ENCODE peak calls at places on chromosomes 7 and 10, in nine cellular contexts. O is ovary; H is left lung; Q is choroid plexus epithelial cell; I is astrocyte of the spinal cord; E is fibroblast of lung; U is AG10803; J is activated CD8-positive, alpha-beta T cell treated with anti-CD3 and anti-CD28 coated beads for 36 hours; Z is foreskin fibroblast. T is an unnamed sample.

GRCh38 chr10:130427216-130427722 is 291.1 kb downstream of the GLRX3 start:
- DNase-seq in O (no peak), H (no peak), Q (no peak), I (no peak), E (no peak), U (no peak), J (no peak), Z (no peak), T (no peak)

GRCh38 chr7:131424219-131424822 is 96.6 kb downstream of the MKLN1 start:
- DNase-seq in O (no peak), H (no peak), Q (peak), I (peak), E (peak), U (peak), J (peak), Z (peak), T (peak)

GRCh38 chr10:47288916-47289495 is 11.0 kb upstream of the GDF10 start:
- DNase-seq in O (no peak), H (no peak), Q (no peak), I (no peak), E (no peak), U (no peak), J (no peak), Z (no peak), T (no peak)

GRCh38 chr10:69439350-69439739 is 11.9 kb upstream of the TSPAN15 start:
- DNase-seq in O (no peak), H (peak), Q (no peak), I (no peak), E (no peak), U (peak), J (no peak), Z (peak), T (peak)

GRCh38 chr7:138663741-138664710 is 37.1 kb downstream of the SVOPL start:
- DNase-seq in O (peak), H (no peak), Q (peak), I (peak), E (peak), U (no peak), J (peak), Z (peak), T (no peak)

GRCh38 chr10:109902992-109903947 is 20.0 kb downstream of the XPNPEP1 start:
- DNase-seq in O (no peak), H (no peak), Q (peak), I (no peak), E (peak), U (peak), J (peak), Z (peak), T (no peak)

GRCh38 chr7:146772581-146772980 is 656.0 kb downstream of the CNTNAP2 start:
- DNase-seq in O (no peak), H (no peak), Q (peak), I (no peak), E (no peak), U (no peak), J (no peak), Z (no peak), T (no peak)

GRCh38 chr7:13603661-13604060 is 385.8 kb downstream of the ETV1 start:
- DNase-seq in O (no peak), H (no peak), Q (no peak), I (peak), E (no peak), U (no peak), J (no peak), Z (no peak), T (no peak)

GRCh38 chr7:147197006-147197405 is 1080.4 kb downstream of the CNTNAP2 start:
- DNase-seq in O (no peak), H (no peak), Q (peak), I (no peak), E (peak), U (peak), J (no peak), Z (no peak), T (peak)

GRCh38 chr10:126376956-126377355 is 11.3 kb downstream of the ADAM12 start:
- DNase-seq in O (no peak), H (no peak), Q (peak), I (peak), E (peak), U (peak), J (no peak), Z (peak), T (peak)

GRCh38 chr7:151505836-151506468 is 13.7 kb downstream of the RHEB start:
- DNase-seq in O (no peak), H (no peak), Q (no peak), I (no peak), E (no peak), U (no peak), J (no peak), Z (no peak), T (no peak)

GRCh38 chr10:122852261-122852660 is 6.6 kb upstream of the CUZD1 start:
- DNase-seq in O (no peak), H (no peak), Q (peak), I (peak), E (no peak), U (peak), J (no peak), Z (no peak), T (peak)

GRCh38 chr10:24240001-24240751 is 31.2 kb downstream of the KIAA1217 start:
- DNase-seq in O (no peak), H (no peak), Q (no peak), I (no peak), E (no peak), U (peak), J (no peak), Z (no peak), T (peak)

GRCh38 chr7:112143567-112143966 is 62.6 kb downstream of the DOCK4 start:
- DNase-seq in O (no peak), H (no peak), Q (peak), I (peak), E (peak), U (peak), J (no peak), Z (peak), T (no peak)

GRCh38 chr10:100506596-100507356 is 12.9 kb downstream of the SEC31B start:
- DNase-seq in O (no peak), H (no peak), Q (no peak), I (peak), E (no peak), U (peak), J (peak), Z (peak), T (no peak)

GRCh38 chr7:143479055-143479766 is 1.5 kb downstream of the TAS2R41 start:
- DNase-seq in O (no peak), H (no peak), Q (no peak), I (no peak), E (no peak), U (peak), J (no peak), Z (peak), T (no peak)

GRCh38 chr10:29083096-29083495 is 205.8 kb upstream of the LYZL1 start:
- DNase-seq in O (no peak), H (no peak), Q (no peak), I (peak), E (no peak), U (no peak), J (no peak), Z (no peak), T (no peak)
- TF ChIP-seq CTCF in O (no peak), H (no peak), Q (no peak), I (no peak), E (no peak), U (no peak), J (no peak), Z (no peak), T (no peak)

DNA sequence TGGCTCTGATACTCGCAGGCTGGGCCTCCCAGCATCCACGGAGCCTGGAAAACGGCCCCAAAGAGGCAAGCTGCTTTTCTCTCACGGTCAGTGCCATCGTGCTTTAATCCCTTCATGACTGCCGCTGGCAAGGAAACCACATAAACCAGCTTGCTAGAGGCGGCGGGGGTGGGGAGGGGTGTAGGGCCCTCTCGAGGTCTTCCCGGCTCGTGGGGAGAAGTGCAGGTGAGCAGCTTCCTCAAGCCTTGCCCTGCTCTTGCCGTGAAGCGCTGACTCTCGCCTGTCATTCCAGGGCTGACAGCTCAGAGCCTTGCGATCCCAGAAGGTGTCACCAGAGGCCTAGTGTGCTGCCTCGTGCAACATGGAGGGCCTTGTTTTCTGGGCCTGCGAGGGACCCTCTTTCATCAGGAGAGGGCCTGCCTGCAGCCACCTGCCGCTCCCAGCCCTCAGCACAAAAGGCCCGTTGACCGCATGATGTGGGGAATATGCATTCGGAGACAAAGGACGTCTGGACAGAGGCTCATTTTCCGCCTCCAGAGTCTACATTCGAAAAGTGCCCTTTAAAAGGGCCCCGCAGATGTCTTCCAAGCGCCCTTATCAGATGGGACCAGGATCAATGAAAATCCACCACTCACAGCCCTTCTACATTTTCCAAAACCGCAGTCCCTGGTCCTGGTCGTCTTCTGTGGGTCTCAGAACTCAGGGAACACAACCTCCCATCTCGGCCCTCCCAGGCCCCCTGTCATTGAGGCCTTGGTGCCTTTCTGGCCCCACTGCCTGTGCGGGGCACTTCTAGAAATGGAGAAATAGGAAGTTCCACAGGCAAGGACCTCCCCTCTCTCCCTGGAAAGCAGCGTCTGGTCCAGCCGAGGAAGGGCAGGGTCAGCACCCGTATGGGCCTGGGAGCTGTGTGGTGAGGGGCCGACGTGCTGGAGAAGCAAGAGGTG is 58.7 kb downstream of the ZRANB1 start:
- DNase-seq in O (peak), H (peak), Q (peak), I (peak), E (peak), U (no peak), J (no peak), Z (no peak), T (no peak)
- TF ChIP-seq CTCF in O (peak), H (no peak), Q (no peak), I (peak), E (no peak), U (peak), J (no peak), Z (peak), T (no peak)

GRCh38 chr10:125370578-125370977 is 210.2 kb upstream of the CTBP2 start:
- DNase-seq in O (no peak), H (no peak), Q (no peak), I (no peak), E (no peak), U (no peak), J (no peak), Z (no peak), T (no peak)
- TF ChIP-seq CTCF in O (no peak), H (no peak), Q (no peak), I (peak), E (no peak), U (no peak), J (no peak), Z (no peak), T (no peak)

GRCh38 chr10:92690211-92691041 is 671 bp downstream of the HHEX start:
- DNase-seq in O (no peak), H (peak), Q (peak), I (peak), E (peak), U (no peak), J (peak), Z (peak), T (no peak)

GRCh38 chr10:92691042-92691590 is 1.4 kb downstream of the HHEX start:
- DNase-seq in O (no peak), H (peak), Q (no peak), I (no peak), E (no peak), U (no peak), J (peak), Z (no peak), T (no peak)

GRCh38 chr10:92688573-92688926 is 1.2 kb upstream of the HHEX start:
- DNase-seq in O (no peak), H (no peak), Q (no peak), I (no peak), E (no peak), U (no peak), J (no peak), Z (no peak), T (no peak)

GRCh38 chr10:92689663-92690210 is at the start of gene HHEX:
- DNase-seq in O (no peak), H (peak), Q (peak), I (peak), E (peak), U (peak), J (peak), Z (peak), T (peak)

DNA sequence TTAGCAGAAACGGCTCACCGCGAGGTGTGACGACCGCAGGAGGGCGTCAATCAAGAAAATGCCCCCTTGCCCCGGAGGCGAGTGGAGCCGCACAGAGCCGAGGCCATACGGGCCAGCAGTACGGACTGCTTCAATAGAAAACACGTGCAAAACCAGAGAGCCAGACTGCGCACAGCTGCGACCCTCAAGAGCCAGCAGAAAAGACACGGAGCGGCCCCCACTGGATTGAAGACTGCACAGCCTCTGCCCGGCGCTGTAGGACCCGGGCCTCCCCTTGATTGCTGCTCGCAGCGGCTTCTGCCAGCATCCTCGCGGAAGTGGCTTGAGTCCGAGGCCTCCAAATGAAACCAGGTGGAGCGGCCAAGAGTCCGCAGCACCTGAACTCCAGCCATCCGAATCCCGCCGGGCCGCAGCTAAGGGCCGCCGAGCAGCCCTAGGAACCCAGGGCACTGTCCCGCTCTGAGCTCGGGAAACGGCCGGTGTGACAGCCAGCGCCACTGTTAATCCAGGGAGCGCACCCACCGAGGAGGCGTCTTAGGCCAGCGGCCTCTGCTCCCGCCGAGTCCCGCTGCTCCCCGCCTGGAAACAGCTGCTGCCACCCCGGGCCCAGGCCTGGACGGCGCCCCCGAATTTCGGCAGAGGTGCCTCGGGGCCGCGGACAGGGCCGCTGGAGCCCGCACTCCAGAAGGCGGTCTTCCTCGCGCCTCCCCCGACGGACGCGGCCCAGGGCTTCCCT is 660 bp upstream of the HHEX start:
- DNase-seq in O (peak), H (peak), Q (peak), I (peak), E (peak), U (no peak), J (peak), Z (no peak), T (no peak)
- TF ChIP-seq CTCF in O (no peak), H (no peak), Q (peak), I (peak), E (no peak), U (no peak), J (no peak), Z (peak), T (no peak)

DNA sequence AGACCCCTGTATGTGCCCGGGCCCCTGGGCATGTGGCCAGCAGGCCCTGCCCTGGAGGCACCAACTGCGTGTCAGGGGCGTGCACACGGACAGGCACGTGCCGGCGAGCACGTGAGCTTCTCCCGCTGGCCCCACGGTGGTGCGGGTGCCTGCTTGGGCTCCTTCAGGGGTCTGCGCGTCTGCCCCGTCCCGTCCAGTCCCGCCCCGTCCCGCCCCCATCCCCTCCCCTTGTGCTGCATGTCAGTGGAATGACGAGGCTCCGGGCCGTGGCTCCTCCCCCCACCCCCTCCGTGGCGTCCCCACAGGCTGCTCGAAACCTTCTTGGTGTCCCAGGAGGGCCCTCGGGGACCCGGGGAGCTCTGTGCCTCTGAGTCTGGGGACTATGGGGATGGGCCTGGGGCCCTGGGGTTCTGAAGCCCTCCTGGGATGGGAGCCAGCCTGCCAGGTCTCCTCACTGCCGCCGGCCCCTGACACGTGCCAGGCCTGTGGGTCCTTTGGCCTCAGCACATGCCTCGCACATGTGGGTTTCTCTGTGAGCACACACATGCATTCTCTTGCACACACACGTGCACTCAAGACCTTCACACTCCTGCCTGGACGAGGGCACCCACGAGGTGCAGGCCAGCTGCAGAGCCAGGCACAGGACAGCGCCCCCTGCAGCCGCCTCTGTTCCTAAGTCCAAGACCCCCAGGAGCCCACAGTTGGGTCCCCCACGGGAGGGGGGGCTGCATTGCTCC is 27.5 kb upstream of the AMZ1 start:
- DNase-seq in O (no peak), H (no peak), Q (no peak), I (no peak), E (no peak), U (no peak), J (peak), Z (no peak), T (no peak)
- TF ChIP-seq CTCF in O (no peak), H (no peak), Q (peak), I (peak), E (peak), U (peak), J (peak), Z (peak), T (peak)

GRCh38 chr7:129748710-129749109 is 137.2 kb downstream of the NRF1 start:
- DNase-seq in O (no peak), H (no peak), Q (peak), I (no peak), E (peak), U (peak), J (no peak), Z (peak), T (peak)

GRCh38 chr7:129750091-129750870 is 138.8 kb downstream of the NRF1 start:
- DNase-seq in O (no peak), H (no peak), Q (no peak), I (no peak), E (no peak), U (no peak), J (no peak), Z (no peak), T (no peak)

GRCh38 chr7:129751916-129752315 is 140.4 kb downstream of the NRF1 start:
- DNase-seq in O (no peak), H (no peak), Q (no peak), I (no peak), E (no peak), U (no peak), J (no peak), Z (no peak), T (no peak)

GRCh38 chr7:129742267-129742666 is 130.7 kb downstream of the NRF1 start:
- DNase-seq in O (no peak), H (no peak), Q (no peak), I (no peak), E (no peak), U (no peak), J (no peak), Z (no peak), T (no peak)

GRCh38 chr7:129746857-129747529 is 135.5 kb downstream of the NRF1 start:
- DNase-seq in O (no peak), H (no peak), Q (no peak), I (no peak), E (no peak), U (no peak), J (no peak), Z (no peak), T (no peak)
- TF ChIP-seq CTCF in O (no peak), H (no peak), Q (no peak), I (no peak), E (no peak), U (no peak), J (no peak), Z (no peak), T (no peak)

GRCh38 chr10:84118395-84119006 is 20.8 kb upstream of the GHITM start:
- DNase-seq in O (no peak), H (no peak), Q (no peak), I (no peak), E (no peak), U (no peak), J (no peak), Z (no peak), T (peak)

GRCh38 chr10:84108797-84109196 is 30.5 kb upstream of the GHITM start:
- DNase-seq in O (no peak), H (no peak), Q (no peak), I (no peak), E (no peak), U (no peak), J (no peak), Z (no peak), T (no peak)

GRCh38 chr10:84117683-84118394 is 21.5 kb upstream of the GHITM start:
- DNase-seq in O (no peak), H (no peak), Q (no peak), I (no peak), E (no peak), U (no peak), J (no peak), Z (no peak), T (no peak)

GRCh38 chr10:84114088-84114667 is 25.1 kb upstream of the GHITM start:
- DNase-seq in O (no peak), H (no peak), Q (peak), I (no peak), E (no peak), U (no peak), J (no peak), Z (no peak), T (no peak)
- TF ChIP-seq CTCF in O (no peak), H (no peak), Q (peak), I (peak), E (no peak), U (peak), J (no peak), Z (no peak), T (peak)

DNA sequence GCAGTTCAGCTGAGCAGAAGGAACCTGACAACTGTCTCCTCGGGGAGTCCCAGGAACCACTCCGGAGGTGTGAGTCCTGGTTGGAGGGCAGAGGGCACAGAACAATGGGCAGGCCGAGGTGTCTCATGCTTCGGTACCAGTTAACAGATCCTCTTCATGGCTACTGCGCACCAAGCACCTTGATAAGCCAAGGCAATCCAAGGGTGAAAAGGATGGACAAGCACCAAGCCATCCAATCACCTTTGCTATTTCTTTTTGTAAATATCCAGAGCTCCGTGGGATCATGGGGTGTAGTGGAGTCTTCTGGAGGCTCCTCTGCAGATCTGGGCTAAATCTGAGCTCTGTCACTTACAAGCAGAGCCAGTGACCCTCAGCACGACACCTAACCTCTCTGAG is 233.5 kb downstream of the WDR11 start:
- DNase-seq in O (no peak), H (no peak), Q (no peak), I (no peak), E (no peak), U (no peak), J (no peak), Z (no peak), T (no peak)
- TF ChIP-seq CTCF in O (no peak), H (no peak), Q (no peak), I (no peak), E (no peak), U (no peak), J (no peak), Z (no peak), T (no peak)

GRCh38 chr10:88819290-88819689 is 16.8 kb downstream of the LIPM start:
- DNase-seq in O (no peak), H (no peak), Q (peak), I (peak), E (peak), U (peak), J (no peak), Z (no peak), T (no peak)
- TF ChIP-seq CTCF in O (no peak), H (no peak), Q (no peak), I (no peak), E (no peak), U (no peak), J (no peak), Z (no peak), T (no peak)

T was measured in MCF 10A.